ENCODE peak calls at places on chromosomes 11 and 22, in ten cellular contexts. A, T, C, E, H, K, L, W, F and Z are unnamed samples.

GRCh38 chr11:28110839-28111235 is 2.6 kb downstream of the METTL15 start:
- DNase-seq in L (no peak), E (no peak), A (no peak), K (no peak), T (peak), F (no peak), W (no peak), H (no peak), C (no peak), Z (no peak)

GRCh38 chr11:46216040-46216764 is 61.3 kb upstream of the CREB3L1 start:
- DNase-seq in F (no peak), A (no peak), L (no peak), K (no peak), E (no peak), W (no peak), T (no peak), C (no peak), H (no peak), Z (no peak)

GRCh38 chr11:13276454-13276851 is 1.1 kb upstream of the BMAL1 start:
- DNase-seq in K (no peak), W (no peak), E (no peak), F (no peak), T (no peak), C (no peak), H (no peak), L (no peak), A (no peak), Z (no peak)

GRCh38 chr11:133343951-133344350 is 188.3 kb downstream of the OPCML start:
- DNase-seq in W (no peak), F (no peak), C (no peak), L (no peak), K (no peak), A (no peak), H (no peak), E (no peak), T (no peak), Z (no peak)

GRCh38 chr11:64296236-64296635 is 3.9 kb upstream of the CATSPERZ start:
- DNase-seq in T (peak), W (no peak), K (no peak), A (no peak), F (no peak), E (no peak), C (no peak), L (no peak), H (no peak), Z (no peak)

GRCh38 chr11:111378773-111379499 is at the start of gene POU2AF1:
- DNase-seq in H (no peak), K (peak), T (peak), L (no peak), E (no peak), C (no peak), F (no peak), W (no peak), A (no peak), Z (peak)

GRCh38 chr11:86511086-86511551 is 136.4 kb downstream of the CCDC81 start:
- DNase-seq in K (no peak), F (no peak), A (no peak), T (peak), C (peak), W (no peak), H (no peak), L (peak), E (no peak), Z (no peak)

GRCh38 chr22:32736746-32737145 is 64.8 kb upstream of the TIMP3 start:
- DNase-seq in W (no peak), T (no peak), E (no peak), H (no peak), F (no peak), L (no peak), K (no peak), A (no peak), C (no peak), Z (no peak)

GRCh38 chr11:86548278-86548917 is 124.0 kb downstream of the ME3 start:
- DNase-seq in F (no peak), L (no peak), K (no peak), E (no peak), H (no peak), A (no peak), W (no peak), C (no peak), T (peak), Z (peak)

GRCh38 chr11:110991621-110992355 is 253.7 kb upstream of the POU2AF2 start:
- DNase-seq in F (no peak), L (no peak), K (no peak), T (peak), H (no peak), C (no peak), W (no peak), A (no peak), E (no peak), Z (peak)

GRCh38 chr22:45468872-45469572 is 33.7 kb upstream of the FBLN1 start:
- DNase-seq in F (no peak), E (no peak), T (peak), A (no peak), H (no peak), C (no peak), K (peak), W (no peak), L (no peak), Z (no peak)

GRCh38 chr11:73759520-73760065 is 1.3 kb downstream of the RAB6A start:
- DNase-seq in C (no peak), H (no peak), W (no peak), E (no peak), K (no peak), A (no peak), L (peak), T (peak), F (no peak), Z (no peak)

GRCh38 chr11:37861671-37862070 is 1263.6 kb upstream of the RAG2 start:
- DNase-seq in L (no peak), E (no peak), K (no peak), F (no peak), C (no peak), A (no peak), W (no peak), H (no peak), T (no peak), Z (no peak)

GRCh38 chr11:71358963-71359567 is 89.1 kb downstream of the DHCR7 start:
- DNase-seq in A (no peak), E (no peak), L (no peak), T (no peak), W (no peak), F (no peak), C (no peak), K (no peak), H (no peak), Z (no peak)

GRCh38 chr11:47376183-47376542 is 2.2 kb downstream of the SPI1 start:
- DNase-seq in K (peak), W (no peak), A (no peak), H (no peak), T (no peak), C (no peak), F (no peak), E (no peak), L (no peak), Z (no peak)

GRCh38 chr11:86150826-86151187 is 81.9 kb upstream of the PICALM start:
- DNase-seq in H (no peak), W (no peak), T (peak), F (no peak), E (no peak), L (no peak), C (no peak), A (no peak), K (no peak), Z (no peak)

GRCh38 chr22:30325065-30325720 is 1.5 kb downstream of the TBC1D10A start:
- DNase-seq in W (no peak), E (no peak), H (peak), A (no peak), K (no peak), F (no peak), L (peak), T (peak), C (peak), Z (no peak)

GRCh38 chr11:113370634-113371033 is 16.9 kb upstream of the ANKK1 start:
- DNase-seq in E (no peak), C (no peak), H (no peak), W (no peak), L (no peak), A (no peak), T (no peak), K (no peak), F (no peak), Z (no peak)

GRCh38 chr11:119094816-119095065 is 6.9 kb downstream of the DPAGT1 start:
- DNase-seq in E (peak), F (peak), K (peak), A (peak), L (no peak), T (peak), W (peak), H (peak), C (no peak), Z (peak)

GRCh38 chr11:73157141-73158010 is 15.3 kb upstream of the FCHSD2 start:
- DNase-seq in T (peak), W (no peak), L (no peak), K (peak), F (peak), E (peak), H (no peak), A (no peak), C (peak), Z (no peak)

GRCh38 chr11:315051-315481 is 1.2 kb downstream of the IFITM1 start:
- DNase-seq in L (no peak), T (no peak), H (no peak), W (no peak), C (no peak), A (no peak), F (no peak), E (no peak), K (peak), Z (no peak)

GRCh38 chr11:104549019-104549418 is 349.2 kb downstream of the CASP12 start:
- DNase-seq in F (no peak), K (no peak), A (no peak), W (no peak), L (no peak), C (no peak), E (no peak), H (no peak), T (no peak), Z (no peak)

GRCh38 chr11:112925516-112926310 is 35.5 kb upstream of the NCAM1 start:
- DNase-seq in W (no peak), C (no peak), A (no peak), E (no peak), F (no peak), H (no peak), L (no peak), K (no peak), T (no peak), Z (no peak)

GRCh38 chr11:15735711-15736110 is 620.6 kb downstream of the SOX6 start:
- DNase-seq in C (no peak), A (no peak), H (no peak), L (no peak), F (no peak), T (no peak), W (no peak), K (no peak), E (no peak), Z (no peak)

GRCh38 chr11:24422371-24422770 is 74.5 kb upstream of the LUZP2 start:
- DNase-seq in W (no peak), A (no peak), K (no peak), L (no peak), T (no peak), F (no peak), C (peak), E (no peak), H (no peak), Z (no peak)

GRCh38 chr11:69396051-69396947 is 85.2 kb upstream of the LINC01488 start:
- DNase-seq in E (no peak), W (no peak), F (no peak), C (no peak), L (no peak), H (peak), T (no peak), K (peak), A (no peak), Z (no peak)

GRCh38 chr11:134385171-134385570 is 26.9 kb downstream of the B3GAT1 start:
- DNase-seq in C (no peak), K (no peak), T (no peak), E (no peak), F (no peak), W (no peak), L (no peak), H (no peak), A (no peak), Z (no peak)

GRCh38 chr11:111557425-111558111 is 17.0 kb downstream of the LAYN start:
- DNase-seq in C (peak), L (peak), T (peak), W (no peak), H (no peak), K (no peak), A (no peak), F (no peak), E (no peak), Z (peak)

GRCh38 chr11:133541331-133542095 is 9.2 kb upstream of the OPCML start:
- DNase-seq in L (no peak), H (no peak), C (no peak), A (no peak), K (no peak), F (no peak), T (no peak), E (no peak), W (peak), Z (no peak)

DNA sequence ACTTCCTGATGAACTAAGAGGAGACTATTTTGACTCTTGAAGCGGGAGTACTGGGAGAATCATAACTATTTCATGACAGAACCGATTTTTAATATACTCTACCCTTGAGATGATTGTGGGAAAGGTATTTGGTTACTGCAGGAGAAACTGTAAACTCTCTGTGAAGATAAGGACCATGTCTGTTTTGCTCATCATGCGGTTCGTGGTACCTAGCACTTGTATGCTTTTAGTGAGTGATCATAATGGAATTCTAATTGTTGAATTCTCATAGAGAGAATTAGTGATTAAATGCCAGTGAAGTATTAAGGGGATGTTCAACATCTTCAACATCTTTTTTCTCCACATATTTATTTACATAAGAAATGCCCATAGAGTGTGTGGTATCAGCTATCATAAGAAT is 11.4 kb downstream of the AASDHPPT start:
- DNase-seq in K (no peak), C (no peak), A (no peak), L (no peak), H (no peak), T (no peak), E (no peak), F (no peak), W (no peak), Z (no peak)
- TF ChIP-seq CTCF in K (no peak), C (no peak), A (no peak), L (no peak), H (no peak), T (no peak), E (no peak), F (no peak), W (no peak), Z (no peak)

DNA sequence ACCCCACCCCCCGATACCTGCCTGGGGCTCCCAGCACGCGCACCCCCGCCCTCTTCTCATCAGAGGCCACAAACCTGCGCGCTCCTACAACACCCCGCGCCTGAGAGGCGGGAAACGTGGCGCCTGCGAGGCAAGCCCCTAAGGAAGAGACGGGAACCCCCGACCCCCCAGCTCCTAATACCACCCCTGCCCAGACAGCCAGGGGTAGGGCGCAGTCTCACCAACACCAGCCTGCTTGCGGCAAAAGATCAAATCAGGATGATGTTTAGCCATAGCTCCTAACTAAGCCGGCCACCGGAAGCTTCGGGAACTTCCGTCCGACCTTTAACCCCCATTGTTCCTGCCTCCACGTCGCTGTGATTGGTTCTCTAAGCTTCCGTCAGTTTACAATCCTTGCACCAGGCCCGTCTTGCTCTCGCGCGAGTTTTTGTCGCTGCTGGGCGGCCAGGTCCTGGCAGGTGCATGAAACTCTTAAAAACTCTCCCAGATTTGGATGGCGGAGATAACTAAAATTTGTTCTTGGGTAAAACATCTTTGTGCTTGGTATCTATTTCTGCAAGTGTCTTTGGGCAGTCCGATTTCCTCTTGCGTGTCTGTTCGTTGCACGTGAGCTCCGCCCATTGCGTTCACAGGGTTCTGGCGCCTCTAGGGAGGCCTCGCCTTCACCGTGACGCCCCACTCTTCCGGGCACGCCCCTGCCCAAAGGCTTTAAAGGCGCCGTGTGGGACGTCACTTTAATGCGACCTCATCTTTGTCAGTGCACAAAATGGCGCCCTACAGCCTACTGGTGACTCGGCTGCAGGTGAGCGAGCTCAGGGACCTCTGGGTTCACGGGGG is at the start of the genes ACO2 and PHF5A:
- DNase-seq in W (peak), K (peak), T (peak), H (peak), A (peak), F (peak), C (peak), E (peak), L (peak), Z (peak)
- TF ChIP-seq CTCF in W (no peak), K (no peak), T (no peak), H (no peak), A (peak), F (no peak), C (no peak), E (no peak), L (no peak), Z (no peak)

GRCh38 chr11:107592813-107593212 is 1.9 kb downstream of the ELMOD1 start:
- DNase-seq in H (no peak), A (no peak), F (no peak), T (no peak), L (no peak), C (no peak), E (no peak), W (no peak), K (no peak), Z (no peak)

GRCh38 chr11:107590460-107591097 is 368 bp upstream of the ELMOD1 start:
- DNase-seq in A (no peak), H (no peak), E (no peak), K (no peak), W (no peak), L (no peak), T (no peak), C (no peak), F (no peak), Z (no peak)

GRCh38 chr11:107592256-107592655 is 1.3 kb downstream of the ELMOD1 start:
- DNase-seq in H (no peak), F (no peak), T (no peak), W (no peak), A (no peak), L (no peak), E (no peak), K (no peak), C (no peak), Z (no peak)

GRCh38 chr11:107591446-107592236 is 694 bp downstream of the ELMOD1 start:
- DNase-seq in K (peak), C (no peak), E (peak), T (peak), A (peak), W (peak), L (no peak), H (peak), F (no peak), Z (no peak)

DNA sequence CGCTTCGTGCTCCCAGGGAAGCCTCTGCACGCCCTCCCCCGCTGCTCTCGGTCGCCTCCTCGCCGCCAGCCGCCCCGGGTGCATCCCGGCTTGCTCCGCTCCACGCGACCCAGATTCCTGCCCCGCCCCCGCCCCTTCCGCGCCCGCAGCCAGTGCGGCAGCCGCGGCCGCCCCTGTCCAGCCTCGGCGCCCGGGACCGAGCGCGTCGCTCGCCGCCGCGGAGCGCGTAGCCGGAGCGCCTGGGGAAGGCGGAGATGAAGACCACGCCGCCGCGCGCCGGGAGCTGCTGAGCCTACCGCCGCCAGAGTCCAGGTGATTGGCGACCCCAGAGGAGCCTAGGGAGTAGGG is at the start of gene ELMOD1:
- DNase-seq in T (peak), F (peak), H (peak), A (peak), C (no peak), K (peak), W (peak), E (peak), L (peak), Z (no peak)
- TF ChIP-seq CTCF in T (peak), F (peak), H (no peak), A (no peak), C (peak), K (no peak), W (no peak), E (peak), L (no peak), Z (peak)

DNA sequence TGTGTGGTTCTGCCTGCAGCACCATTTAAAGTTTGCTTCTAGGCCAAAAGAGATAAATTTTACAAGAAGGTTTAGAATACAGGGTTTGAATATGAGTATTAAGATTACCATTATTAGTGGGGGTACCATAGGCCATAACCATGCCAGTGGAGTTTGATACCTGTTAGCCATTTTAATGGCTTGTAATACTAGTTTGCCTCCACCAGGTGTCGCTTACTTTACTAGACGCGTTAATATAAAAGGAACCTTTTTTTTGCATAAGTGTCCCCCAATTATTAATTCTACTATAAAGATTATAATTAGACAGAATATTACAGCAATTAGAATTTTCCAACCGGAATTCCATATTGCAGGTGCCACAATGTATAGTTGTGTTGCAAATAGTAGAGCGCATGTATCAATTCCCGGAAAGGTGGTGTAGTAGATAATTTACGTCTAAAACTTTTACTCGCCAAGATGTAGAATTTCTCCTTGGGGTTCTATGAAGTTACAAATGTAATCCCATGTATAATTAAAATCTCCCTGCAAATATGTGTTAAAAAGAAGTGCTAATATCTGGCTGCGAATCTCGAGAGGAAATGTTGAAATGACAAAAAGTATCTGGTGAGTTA is 16.1 kb downstream of the MS4A6E start:
- DNase-seq in W (no peak), E (no peak), H (no peak), A (no peak), C (no peak), T (no peak), F (no peak), L (peak), K (no peak), Z (no peak)
- TF ChIP-seq CTCF in W (peak), E (peak), H (peak), A (no peak), C (no peak), T (peak), F (peak), L (peak), K (peak), Z (peak)

GRCh38 chr11:100632970-100633452 is 54.1 kb upstream of the ARHGAP42 start:
- DNase-seq in W (no peak), F (peak), H (peak), A (peak), L (peak), K (peak), C (no peak), T (peak), E (peak), Z (no peak)

GRCh38 chr11:100625041-100625440 is 62.0 kb upstream of the ARHGAP42 start:
- DNase-seq in K (no peak), A (no peak), T (no peak), L (no peak), W (no peak), F (no peak), E (no peak), C (no peak), H (no peak), Z (no peak)

GRCh38 chr11:100630898-100631297 is 56.2 kb upstream of the ARHGAP42 start:
- DNase-seq in E (no peak), C (no peak), K (no peak), F (no peak), A (no peak), H (no peak), W (no peak), L (no peak), T (no peak), Z (no peak)

GRCh38 chr11:100631316-100631715 is 55.8 kb upstream of the ARHGAP42 start:
- DNase-seq in W (no peak), H (no peak), T (no peak), K (no peak), E (no peak), F (no peak), C (no peak), A (no peak), L (no peak), Z (no peak)

DNA sequence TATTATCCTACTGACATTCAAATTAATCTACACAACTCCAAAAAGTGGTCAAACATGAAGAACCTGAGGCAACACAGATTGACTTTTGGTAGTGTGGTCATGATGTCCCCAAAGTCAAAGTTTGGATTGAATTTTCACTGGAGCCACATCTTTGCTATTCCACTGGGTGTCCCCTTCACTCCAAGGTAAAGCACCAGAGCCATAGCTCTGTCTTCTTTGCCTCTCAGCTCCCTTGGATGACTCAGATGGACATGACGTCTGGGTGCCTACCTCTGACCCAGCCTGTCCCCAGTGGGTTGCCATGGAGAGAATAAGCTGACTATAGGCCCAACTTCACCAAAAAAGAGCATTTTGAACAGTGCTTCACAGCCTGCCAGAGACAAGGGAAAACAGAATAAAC is 57.4 kb upstream of the ARHGAP42 start:
- DNase-seq in H (no peak), K (no peak), A (no peak), C (no peak), F (no peak), E (no peak), L (peak), W (no peak), T (no peak), Z (no peak)
- TF ChIP-seq CTCF in H (no peak), K (no peak), A (no peak), C (no peak), F (no peak), E (no peak), L (no peak), W (no peak), T (no peak), Z (no peak)